ENCODE peak calls at places on chromosomes 13 and 19, in six cellular contexts. N, Q, A, P, C and H are unnamed samples.

GRCh38 chr13:22929391-22930126 is 251.2 kb upstream of the SGCG start:
- DNase-seq in N (no peak), Q (no peak), A (no peak), P (no peak), C (no peak), H (no peak)

GRCh38 chr19:38388310-38389100 is at the start of gene SPRED3:
- DNase-seq in N (peak; percentile 58), Q (no peak), A (no peak), P (peak; percentile 74), C (peak; percentile 42), H (peak; percentile 66)

GRCh38 chr19:41377977-41378707 is 1.8 kb downstream of the TMEM91 start:
- DNase-seq in N (no peak), Q (no peak), A (no peak), P (no peak), C (no peak), H (no peak)

GRCh38 chr13:96159731-96160130 is 69.8 kb downstream of the HS6ST3 start:
- DNase-seq in N (no peak), Q (no peak), A (no peak), P (no peak), C (no peak), H (no peak)

GRCh38 chr19:3784607-3785463 is 1.3 kb downstream of the MATK start:
- DNase-seq in N (no peak), Q (no peak), A (no peak), P (no peak), C (no peak), H (no peak)

GRCh38 chr13:101499406-101499805 is 46.9 kb downstream of the ITGBL1 start:
- DNase-seq in N (no peak), Q (no peak), A (no peak), P (no peak), C (no peak), H (no peak)

GRCh38 chr19:11096210-11096841 is 7.1 kb downstream of the LDLR start:
- DNase-seq in N (no peak), Q (peak; percentile 59), A (no peak), P (peak; percentile 23), C (no peak), H (no peak)

GRCh38 chr13:75838366-75839017 is 202.4 kb downstream of the LMO7 start:
- DNase-seq in N (no peak), Q (no peak), A (no peak), P (no peak), C (no peak), H (no peak)

GRCh38 chr19:45863840-45864628 is at the start of gene FOXA3:
- DNase-seq in N (no peak), Q (peak; percentile 47), A (no peak), P (no peak), C (no peak), H (peak; percentile 72)

GRCh38 chr13:112177889-112178288 is 110.9 kb downstream of the SOX1 start:
- DNase-seq in N (no peak), Q (no peak), A (no peak), P (no peak), C (no peak), H (peak; percentile 6)

GRCh38 chr13:37360556-37360955 is 238.0 kb downstream of the POSTN start:
- DNase-seq in N (no peak), Q (peak; percentile 77), A (no peak), P (no peak), C (no peak), H (no peak)